ENCODE peak calls at places on chromosome 2, in seven cellular contexts. D is astrocyte, B is IMR-90, R is cardiac muscle cell, S is right cardiac atrium, P is lower lobe of right lung, E is HCT116. L is an unnamed sample.

GRCh38 chr2:121128741-121129659 is 156.0 kb downstream of the TFCP2L1 start:
- DNase-seq in B (no peak), S (peak; percentile 66), E (peak; percentile 48), P (peak; percentile 72), R (peak; percentile 68), D (no peak), L (peak; percentile 80)

GRCh38 chr2:197079414-197079813 is 152.9 kb upstream of the PGAP1 start:
- DNase-seq in P (no peak), R (no peak), D (peak; percentile 65), E (no peak), S (no peak), B (peak; percentile 41), L (no peak)

GRCh38 chr2:652881-653480 is 24.2 kb downstream of the TMEM18 start:
- DNase-seq in R (no peak), P (no peak), E (no peak), D (no peak), S (no peak), B (no peak), L (no peak)

GRCh38 chr2:36597003-36597531 is 901 bp downstream of the FEZ2 start:
- DNase-seq in P (no peak), D (peak; percentile 8), B (no peak), S (no peak), E (no peak), R (no peak), L (no peak)

GRCh38 chr2:199716807-199717586 is 134.0 kb downstream of the FTCDNL1 start:
- DNase-seq in R (peak; percentile 43), S (no peak), P (no peak), E (no peak), D (no peak), B (no peak), L (no peak)

GRCh38 chr2:27303093-27304025 is 4.9 kb downstream of the UCN start:
- DNase-seq in E (peak; percentile 70), S (peak; percentile 65), B (peak; percentile 72), D (peak; percentile 32), R (peak; percentile 88), P (no peak), L (peak; percentile 64)

GRCh38 chr2:105344704-105345345 is 7.5 kb downstream of the C2orf49 start:
- DNase-seq in P (no peak), R (peak; percentile 83), B (peak; percentile 61), E (no peak), D (no peak), S (no peak), L (no peak)

GRCh38 chr2:36993841-36994620 is 27.7 kb upstream of the STRN start:
- DNase-seq in B (no peak), S (no peak), R (no peak), P (no peak), D (no peak), E (no peak), L (no peak)

GRCh38 chr2:25784408-25784807 is 93.9 kb downstream of the ASXL2 start:
- DNase-seq in S (no peak), E (no peak), P (no peak), D (no peak), B (no peak), R (no peak), L (no peak)

GRCh38 chr2:6772366-6772710 is 93.4 kb downstream of the CMPK2 start:
- DNase-seq in P (no peak), R (no peak), S (no peak), B (peak; percentile 7), E (no peak), D (peak; percentile 63), L (no peak)

GRCh38 chr2:1981421-1981820 is 237.1 kb upstream of the PXDN start:
- DNase-seq in D (no peak), E (no peak), B (no peak), P (no peak), R (no peak), S (no peak), L (no peak)

GRCh38 chr2:26540977-26541376 is 63.1 kb upstream of the OTOF start:
- DNase-seq in B (no peak), P (no peak), D (no peak), R (no peak), E (no peak), S (no peak), L (peak; percentile 18)

GRCh38 chr2:236717120-236717519 is 147.5 kb downstream of the ACKR3 start:
- DNase-seq in B (no peak), D (no peak), P (no peak), S (no peak), E (no peak), R (no peak), L (no peak)

GRCh38 chr2:191295088-191295487 is 49.9 kb downstream of the MYO1B start:
- DNase-seq in S (no peak), P (no peak), R (no peak), E (no peak), D (no peak), B (no peak), L (no peak)
- H3K4me1 ChIP-seq in S (peaks cover 5% of the 10 kb centered on the region), P (peaks cover 43% of the 10 kb centered on the region), R (peaks cover 9% of the 10 kb centered on the region), E (no peaks in the 10 kb centered on the region), D (peaks cover 6% of the 10 kb centered on the region), B (peaks cover 31% of the 10 kb centered on the region), L (peaks cover 32% of the 10 kb centered on the region)

DNA sequence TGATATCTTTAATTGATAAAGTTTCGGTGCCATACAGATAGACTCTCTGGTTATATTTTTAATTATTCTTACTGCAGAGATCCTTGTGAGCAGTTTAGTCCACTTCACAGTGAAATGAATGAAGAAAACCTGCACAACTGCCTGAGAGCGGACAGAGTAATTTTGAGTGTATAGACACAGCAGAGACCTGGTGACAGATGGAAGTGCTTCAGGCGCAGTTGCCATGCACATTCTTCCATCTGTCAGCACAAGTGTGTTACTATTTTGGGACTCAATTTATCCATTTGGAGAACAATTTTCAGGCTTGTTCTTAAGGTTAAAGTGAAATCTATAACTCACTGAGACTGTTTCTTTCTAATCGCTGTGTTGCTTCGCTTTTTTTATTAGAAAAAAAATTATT is 147.8 kb upstream of the SPHKAP start:
- DNase-seq in P (no peak), S (no peak), E (no peak), R (peak; percentile 90), B (no peak), D (no peak), L (no peak)
- H3K4me1 ChIP-seq in P (no peaks in the 10 kb centered on the region), S (no peaks in the 10 kb centered on the region), E (no peaks in the 10 kb centered on the region), R (peaks cover 19% of the 10 kb centered on the region), B (no peaks in the 10 kb centered on the region), D (no peaks in the 10 kb centered on the region), L (no peaks in the 10 kb centered on the region)

GRCh38 chr2:144748443-144748842 is 228.5 kb upstream of the ZEB2 start:
- DNase-seq in P (no peak), S (no peak), D (no peak), E (no peak), R (no peak), B (no peak), L (no peak)
- H3K4me1 ChIP-seq in P (no peaks in the 10 kb centered on the region), S (no peaks in the 10 kb centered on the region), D (no peaks in the 10 kb centered on the region), E (no peaks in the 10 kb centered on the region), R (no peaks in the 10 kb centered on the region), B (no peaks in the 10 kb centered on the region), L (no peaks in the 10 kb centered on the region)

GRCh38 chr2:13005048-13005447 is 288.3 kb downstream of the TRIB2 start:
- DNase-seq in E (no peak), R (no peak), P (no peak), B (no peak), S (no peak), D (no peak), L (no peak)
- H3K4me1 ChIP-seq in E (peaks cover 3% of the 10 kb centered on the region), R (peaks cover 8% of the 10 kb centered on the region), P (peaks cover 12% of the 10 kb centered on the region), B (peaks cover 2% of the 10 kb centered on the region), S (peaks cover 2% of the 10 kb centered on the region), D (peaks cover 13% of the 10 kb centered on the region), L (peaks cover 30% of the 10 kb centered on the region)

GRCh38 chr2:201448701-201449100 is 2.6 kb downstream of the TRAK2 start:
- DNase-seq in E (no peak), B (no peak), R (no peak), P (no peak), S (no peak), D (no peak), L (no peak)

GRCh38 chr2:201444676-201445441 is 6.4 kb downstream of the TRAK2 start:
- DNase-seq in S (no peak), R (no peak), P (no peak), B (no peak), D (peak; percentile 55), E (no peak), L (no peak)

GRCh38 chr2:201448067-201448466 is 3.2 kb downstream of the TRAK2 start:
- DNase-seq in D (no peak), R (no peak), B (no peak), P (no peak), S (no peak), E (no peak), L (no peak)

GRCh38 chr2:201450910-201451329 is 338 bp downstream of the TRAK2 start:
- DNase-seq in R (no peak), D (peak; percentile 40), S (no peak), E (no peak), P (no peak), B (peak; percentile 29), L (no peak)

GRCh38 chr2:201447116-201447515 is 4.1 kb downstream of the TRAK2 start:
- DNase-seq in P (no peak), D (no peak), B (no peak), E (no peak), R (no peak), S (no peak), L (no peak)
- H3K4me1 ChIP-seq in P (peaks cover 56% of the 10 kb centered on the region), D (peaks cover 3% of the 10 kb centered on the region), B (no peaks in the 10 kb centered on the region), E (peaks cover 17% of the 10 kb centered on the region), R (peaks cover 17% of the 10 kb centered on the region), S (peaks cover 4% of the 10 kb centered on the region), L (peaks cover 37% of the 10 kb centered on the region)

GRCh38 chr2:161138429-161138828 is 21.8 kb upstream of the TANK start:
- DNase-seq in D (no peak), S (no peak), P (no peak), B (no peak), R (no peak), E (no peak), L (no peak)
- H3K4me1 ChIP-seq in D (peaks cover 30% of the 10 kb centered on the region), S (peaks cover 5% of the 10 kb centered on the region), P (peaks cover 52% of the 10 kb centered on the region), B (peaks cover 9% of the 10 kb centered on the region), R (peaks cover 6% of the 10 kb centered on the region), E (peaks cover 61% of the 10 kb centered on the region), L (peaks cover 42% of the 10 kb centered on the region)

GRCh38 chr2:134413430-134413829 is 159.6 kb downstream of the MGAT5 start:
- DNase-seq in S (no peak), D (peak; percentile 47), P (no peak), R (no peak), E (no peak), B (peak; percentile 78), L (no peak)

GRCh38 chr2:134412639-134412999 is 158.7 kb downstream of the MGAT5 start:
- DNase-seq in R (no peak), S (no peak), D (no peak), B (no peak), P (no peak), E (no peak), L (no peak)

GRCh38 chr2:134410831-134411231 is 157.0 kb downstream of the MGAT5 start:
- DNase-seq in B (peak; percentile 62), S (no peak), E (no peak), P (no peak), R (no peak), D (peak; percentile 78), L (no peak)

GRCh38 chr2:134411279-134411827 is 157.5 kb downstream of the MGAT5 start:
- DNase-seq in E (no peak), P (no peak), S (no peak), R (peak; percentile 5), B (no peak), D (no peak), L (no peak)

GRCh38 chr2:134411828-134412638 is 158.2 kb downstream of the MGAT5 start:
- DNase-seq in S (peak; percentile 83), D (peak; percentile 72), B (peak; percentile 86), E (peak; percentile 44), P (no peak), R (peak; percentile 77), L (no peak)
- H3K4me1 ChIP-seq in S (peaks cover 11% of the 10 kb centered on the region), D (peaks cover 31% of the 10 kb centered on the region), B (peaks cover 39% of the 10 kb centered on the region), E (peaks cover 5% of the 10 kb centered on the region), P (peaks cover 10% of the 10 kb centered on the region), R (peaks cover 14% of the 10 kb centered on the region), L (peaks cover 21% of the 10 kb centered on the region)